ENCODE peak calls at places on chromosomes 5 and 9, in eight cellular contexts. E is transverse colon; P is CD8-positive, alpha-beta T cell; B is fibroblast of lung; I is cardiac muscle cell; H is IMR-90; U is mammary epithelial cell; M is neural progenitor cell. S is an unnamed sample. For H3K27me3 and H3K4me1, the result is how much of the 10 kb centered on the place peaks cover.

GRCh38 chr9:15642369-15642962 is 89.6 kb downstream of the CCDC171 start:
- DNase-seq in H (peak), U (peak), I (peak), P (no peak), M (peak), E (no peak), B (peak), S (no peak)

GRCh38 chr5:146042628-146043279 is 62.6 kb downstream of the PLAC8L1 start:
- DNase-seq in I (no peak), H (peak), P (no peak), E (peak), U (peak), B (peak), M (no peak), S (peak)

GRCh38 chr5:9512452-9512851 is 33.4 kb downstream of the SEMA5A start:
- DNase-seq in B (peak), E (no peak), M (no peak), U (no peak), I (no peak), H (peak), P (no peak), S (no peak)

GRCh38 chr9:77961541-77961940 is 70.1 kb downstream of the GNAQ start:
- DNase-seq in I (no peak), E (no peak), M (no peak), P (no peak), H (no peak), B (no peak), U (no peak), S (no peak)

GRCh38 chr9:110058304-110058953 is 149.5 kb downstream of the C9orf152 start:
- DNase-seq in B (peak), U (peak), E (peak), M (peak), H (peak), I (peak), P (no peak), S (peak)

GRCh38 chr5:143562935-143563334 is 159.4 kb upstream of the NR3C1 start:
- DNase-seq in B (peak), H (peak), U (no peak), I (no peak), P (no peak), E (no peak), M (no peak), S (no peak)

GRCh38 chr9:132311978-132312377 is 42.8 kb downstream of the SETX start:
- DNase-seq in U (no peak), I (peak), E (no peak), B (no peak), M (no peak), H (peak), P (no peak), S (no peak)

GRCh38 chr9:95508242-95508967 is 8.4 kb downstream of the PTCH1 start:
- DNase-seq in M (peak), H (no peak), I (no peak), U (peak), E (no peak), P (no peak), B (no peak), S (no peak)

GRCh38 chr9:136202449-136203405 is 2.2 kb downstream of the LHX3 start:
- DNase-seq in B (no peak), I (no peak), U (no peak), E (no peak), H (no peak), M (no peak), P (no peak), S (no peak)
- H3K27me3 ChIP-seq in B (half or more), I (half or more), U (half or more), E (half or more), H (half or more), M (half or more), P (under half), S (half or more)

GRCh38 chr5:166961028-166961427 is 1330.4 kb upstream of the WWC1 start:
- DNase-seq in B (peak), P (no peak), E (no peak), M (no peak), U (no peak), I (no peak), H (peak), S (no peak)
- TF ChIP-seq CTCF in B (no peak), P (no peak), E (peak), M (peak), U (peak), I (peak), H (peak), S (peak)

GRCh38 chr5:67012241-67012640 is 184.4 kb downstream of the CD180 start:
- DNase-seq in I (no peak), H (peak), E (no peak), B (no peak), M (no peak), U (peak), P (no peak), S (peak)

GRCh38 chr5:67011422-67011821 is 185.2 kb downstream of the CD180 start:
- DNase-seq in U (no peak), P (no peak), I (no peak), H (no peak), E (no peak), B (no peak), M (no peak), S (no peak)

GRCh38 chr5:67009028-67009427 is 187.6 kb downstream of the CD180 start:
- DNase-seq in M (no peak), P (no peak), E (no peak), H (no peak), B (no peak), I (no peak), U (peak), S (no peak)

GRCh38 chr5:67013719-67014118 is 182.9 kb downstream of the CD180 start:
- DNase-seq in E (no peak), M (no peak), B (no peak), H (no peak), I (no peak), P (no peak), U (no peak), S (no peak)

GRCh38 chr5:67010684-67011409 is 185.8 kb downstream of the CD180 start:
- DNase-seq in E (peak), U (peak), B (peak), I (no peak), P (no peak), H (peak), M (no peak), S (peak)
- H3K4me1 ChIP-seq in E (half or more), U (half or more), B (under half), I (half or more), P (under half), H (under half), M (under half), S (half or more)

GRCh38 chr5:173258466-173258865 is 23.5 kb upstream of the NKX2-5 start:
- DNase-seq in P (no peak), H (no peak), U (no peak), E (no peak), B (no peak), I (no peak), M (no peak), S (no peak)

GRCh38 chr5:173256800-173257199 is 21.8 kb upstream of the NKX2-5 start:
- DNase-seq in U (no peak), I (no peak), M (no peak), E (no peak), H (no peak), P (no peak), B (no peak), S (no peak)
- H3K27me3 ChIP-seq in U (under half), I (under half), M (half or more), E (half or more), H (half or more), P (under half), B (under half), S (half or more)